ENCODE peak calls at places on chromosomes 7 and 10, in seven cellular contexts. U, K, E, S, P, V and C are unnamed samples. For H3K4me1, the result is how much of the 10 kb centered on the place peaks cover.

GRCh38 chr10:30373596-30374327 is 24.7 kb upstream of the MTPAP start:
- DNase-seq in K (no peak), P (no peak), S (no peak), E (no peak), U (no peak), V (peak), C (no peak)

GRCh38 chr7:22586101-22586805 is 86.3 kb upstream of the STEAP1B start:
- DNase-seq in U (no peak), K (no peak), V (no peak), S (no peak), P (no peak), E (no peak), C (no peak)

GRCh38 chr10:33950216-33950615 is 615.7 kb upstream of the NRP1 start:
- DNase-seq in P (no peak), E (no peak), S (no peak), V (no peak), K (no peak), U (no peak), C (no peak)

GRCh38 chr7:90645784-90646183 is 49.7 kb downstream of the CDK14 start:
- DNase-seq in K (no peak), V (no peak), U (no peak), S (no peak), E (peak), P (no peak), C (peak)

GRCh38 chr7:93902777-93903423 is 3.5 kb upstream of the GNGT1 start:
- DNase-seq in U (peak), K (no peak), S (peak), P (no peak), V (peak), E (peak), C (peak)

GRCh38 chr7:47830015-47830414 is 118.3 kb downstream of the PKD1L1 start:
- DNase-seq in V (no peak), P (no peak), E (no peak), U (no peak), S (no peak), K (no peak), C (no peak)

GRCh38 chr7:74033372-74034311 is 5.7 kb downstream of the ELN start:
- DNase-seq in K (peak), P (peak), U (no peak), E (peak), V (no peak), S (no peak), C (peak)

GRCh38 chr7:157712666-157713235 is 375.9 kb downstream of the DNAJB6 start:
- DNase-seq in U (no peak), S (no peak), K (no peak), V (no peak), P (peak), E (no peak), C (no peak)

GRCh38 chr7:74462707-74463100 is 9.0 kb downstream of the GTF2IRD1 start:
- DNase-seq in P (no peak), K (no peak), U (no peak), E (no peak), S (no peak), V (no peak), C (no peak)

GRCh38 chr7:108576110-108576509 is 6.4 kb downstream of the DNAJB9 start:
- DNase-seq in U (no peak), S (no peak), V (no peak), E (no peak), K (no peak), P (no peak), C (no peak)

GRCh38 chr10:95308389-95309302 is 17.8 kb upstream of the PDLIM1 start:
- DNase-seq in K (peak), V (no peak), S (peak), P (peak), E (peak), U (peak), C (peak)

GRCh38 chr7:20199015-20199737 is 18.0 kb downstream of the MACC1 start:
- DNase-seq in K (peak), P (peak), U (peak), V (no peak), S (peak), E (no peak), C (peak)

GRCh38 chr10:27192284-27192683 is 37.1 kb downstream of the MASTL start:
- DNase-seq in P (no peak), K (no peak), E (no peak), U (peak), V (no peak), S (peak), C (peak)

GRCh38 chr7:133975130-133975529 is 152.0 kb upstream of the LRGUK start:
- DNase-seq in E (no peak), P (no peak), V (no peak), U (peak), S (no peak), K (no peak), C (peak)

GRCh38 chr10:94043431-94043990 is 49.8 kb downstream of the PLCE1 start:
- DNase-seq in K (no peak), E (no peak), P (no peak), U (no peak), V (no peak), S (no peak), C (no peak)

GRCh38 chr10:29595146-29595545 is 39.6 kb downstream of the SVIL start:
- DNase-seq in E (no peak), U (no peak), K (no peak), P (no peak), V (no peak), S (no peak), C (no peak)

GRCh38 chr10:58436071-58436470 is 50.9 kb downstream of the TFAM start:
- DNase-seq in E (no peak), P (no peak), V (peak), K (no peak), U (no peak), S (peak), C (no peak)

DNA sequence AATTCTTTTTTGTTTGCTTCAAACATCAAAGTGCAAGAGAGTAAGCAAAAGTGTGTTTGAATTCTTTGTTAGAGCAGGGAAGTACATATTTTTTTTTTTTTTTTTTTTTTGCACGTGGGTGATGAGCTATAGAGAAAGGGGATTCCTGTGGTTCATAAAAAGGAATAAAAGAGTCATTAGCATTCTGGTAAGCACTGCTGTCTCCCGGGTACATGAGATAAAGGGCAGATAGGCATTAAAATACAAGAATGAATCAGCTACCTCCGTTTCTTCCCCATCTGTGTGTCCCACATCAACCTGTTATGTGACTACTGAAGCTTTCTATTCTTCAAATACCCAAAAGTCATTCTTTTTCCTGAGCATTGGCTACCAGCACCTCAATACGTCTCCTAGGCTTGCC is 102.4 kb upstream of the SEMA3D start:
- DNase-seq in S (no peak), E (no peak), K (no peak), P (no peak), V (no peak), U (no peak), C (no peak)
- H3K4me1 ChIP-seq in S (under half), E (under half), K (under half), P (under half), V (under half), U (under half), C (under half)

DNA sequence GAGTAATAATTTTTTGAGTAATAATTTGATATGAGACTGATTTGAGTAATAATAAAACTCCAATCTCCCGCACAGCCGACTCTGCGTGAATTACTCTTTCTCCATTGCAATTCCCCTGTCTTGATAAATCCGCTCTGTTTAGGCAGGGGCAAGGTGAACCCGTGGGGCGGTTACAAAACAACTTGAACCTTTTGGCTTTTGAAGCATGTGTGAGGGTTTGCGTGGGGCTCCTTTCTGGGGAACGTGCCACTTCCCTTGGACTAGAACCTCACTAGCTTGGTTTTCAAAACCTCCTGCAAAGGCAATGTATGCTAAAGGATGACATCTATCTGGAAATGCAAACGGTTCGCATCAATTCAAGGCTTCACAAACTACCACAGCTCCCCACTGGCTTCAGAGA is 1.5 kb downstream of the CRPPA start:
- DNase-seq in K (no peak), S (no peak), E (no peak), U (no peak), V (no peak), P (no peak), C (no peak)
- H3K4me1 ChIP-seq in K (under half), S (under half), E (under half), U (under half), V (under half), P (under half), C (under half)

DNA sequence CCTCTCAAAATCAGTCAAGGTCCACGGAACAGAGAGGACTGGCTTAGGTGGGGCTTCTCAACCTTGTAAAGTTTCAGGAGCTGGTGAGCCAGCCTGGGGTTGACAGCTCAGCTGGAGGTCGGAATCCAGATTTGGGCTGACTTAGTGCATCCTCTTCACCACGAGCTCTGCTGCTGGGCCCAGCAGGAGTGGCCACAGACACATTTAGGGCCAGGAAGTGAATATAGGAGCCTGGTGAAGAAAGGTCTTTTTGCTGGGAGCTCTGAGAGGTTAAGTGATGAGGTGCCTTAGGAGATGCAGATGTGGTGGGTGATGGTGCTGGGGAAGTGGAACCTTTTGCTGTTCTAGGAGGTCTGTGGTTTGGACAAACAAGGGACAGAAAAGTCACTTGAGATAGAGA is 39.3 kb upstream of the MMD2 start:
- DNase-seq in E (no peak), V (no peak), P (peak), U (no peak), K (no peak), S (no peak), C (no peak)
- H3K4me1 ChIP-seq in E (under half), V (under half), P (under half), U (under half), K (under half), S (under half), C (under half)

DNA sequence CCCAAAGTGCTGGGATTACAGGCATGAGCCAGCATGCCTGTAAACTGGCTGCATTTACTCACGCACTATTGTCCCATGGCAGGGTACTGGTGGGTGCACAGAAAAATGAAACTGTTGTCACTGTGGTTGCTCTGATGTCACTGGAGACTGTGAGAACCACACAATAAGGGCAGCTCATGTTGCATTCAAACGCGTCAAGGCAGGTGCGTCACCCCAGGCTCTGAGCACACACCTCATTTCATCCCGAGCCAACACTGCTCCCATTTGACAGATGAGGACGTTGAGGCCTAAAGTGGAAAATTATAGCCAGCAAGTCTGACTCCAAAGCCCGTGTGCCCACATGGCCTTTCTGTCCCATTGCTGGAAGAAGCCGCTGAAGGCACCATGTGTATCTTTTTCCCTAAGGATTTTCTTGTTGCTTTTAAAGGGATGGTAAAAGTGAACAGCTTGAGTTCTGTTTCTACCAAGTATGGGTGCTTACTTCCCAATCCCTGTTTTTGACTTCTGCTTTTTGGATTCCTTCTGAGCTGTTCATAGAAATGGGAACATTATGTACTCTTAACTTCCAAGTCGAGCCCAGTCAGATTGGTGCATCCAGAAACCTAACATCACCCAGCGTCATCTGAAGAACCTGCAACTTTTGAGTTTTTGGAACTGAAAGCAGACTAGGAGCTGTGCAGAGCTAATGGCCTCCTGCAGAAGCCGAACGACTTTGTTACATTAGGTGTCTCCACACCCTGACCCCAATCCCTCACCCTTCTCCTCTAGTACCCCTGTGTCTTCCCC is 60.1 kb upstream of the CARD11 start:
- DNase-seq in V (no peak), K (no peak), U (no peak), P (no peak), E (no peak), S (no peak), C (no peak)
- H3K4me1 ChIP-seq in V (under half), K (under half), U (under half), P (under half), E (under half), S (under half), C (under half)